ENCODE peak calls at places on chromosomes 2 and 18, in five cellular contexts. I is lower leg skin, R is GM12878, J is A549, Y is H1. Z is an unnamed sample.

GRCh38 chr2:142863485-142863921 is 14.0 kb upstream of the KYNU start:
- DNase-seq in R (no peak), I (no peak), J (peak), Y (no peak), Z (no peak)

GRCh38 chr18:34544930-34545329 is 165.2 kb upstream of the DTNA start:
- DNase-seq in J (no peak), R (no peak), Y (no peak), I (no peak), Z (no peak)

GRCh38 chr2:18491577-18491976 is 68.9 kb downstream of the RDH14 start:
- DNase-seq in J (no peak), Y (no peak), R (no peak), I (peak), Z (no peak)

GRCh38 chr18:55415258-55415871 is 172.6 kb downstream of the TCF4 start:
- DNase-seq in J (peak), Y (peak), I (peak), R (peak), Z (peak)

GRCh38 chr18:37284260-37284659 is 281.3 kb downstream of the CELF4 start:
- DNase-seq in R (no peak), Y (no peak), I (no peak), J (no peak), Z (no peak)

GRCh38 chr2:212970132-212970531 is 181.3 kb downstream of the IKZF2 start:
- DNase-seq in Y (no peak), J (no peak), I (no peak), R (no peak), Z (no peak)

GRCh38 chr2:162839419-162839818 is 852 bp upstream of the KCNH7 start:
- DNase-seq in R (no peak), J (no peak), Y (no peak), I (no peak), Z (no peak)

GRCh38 chr2:222796413-222797103 is 64.3 kb upstream of the ACSL3 start:
- DNase-seq in Y (no peak), J (peak), R (no peak), I (no peak), Z (no peak)

GRCh38 chr18:59420244-59420643 is 61.2 kb upstream of the LMAN1 start:
- DNase-seq in R (no peak), Y (no peak), I (no peak), J (no peak), Z (no peak)

GRCh38 chr2:112600634-112601033 is 16.2 kb downstream of the CHCHD5 start:
- DNase-seq in Y (no peak), J (no peak), R (no peak), I (no peak), Z (no peak)

GRCh38 chr2:175892046-175892445 is 110.0 kb downstream of the LNPK start:
- DNase-seq in J (no peak), I (no peak), Y (no peak), R (no peak), Z (no peak)

GRCh38 chr2:35035883-35036282 is 1319.7 kb upstream of the CRIM1 start:
- DNase-seq in I (no peak), J (peak), Y (no peak), R (no peak), Z (no peak)

GRCh38 chr18:59311631-59312030 is 6.8 kb downstream of the CPLX4 start:
- DNase-seq in I (no peak), R (no peak), J (no peak), Y (no peak), Z (no peak)

GRCh38 chr2:219812672-219813071 is 185.2 kb downstream of the SLC4A3 start:
- DNase-seq in J (no peak), R (no peak), I (no peak), Y (no peak), Z (no peak)

GRCh38 chr2:207763308-207763707 is 6.4 kb downstream of the FZD5 start:
- DNase-seq in I (no peak), R (no peak), Y (no peak), J (no peak), Z (no peak)

GRCh38 chr2:230899786-230900185 is 25.3 kb downstream of the GPR55 start:
- DNase-seq in J (no peak), R (no peak), Y (no peak), I (no peak), Z (no peak)

GRCh38 chr18:23416283-23416682 is 36.8 kb upstream of the RIOK3 start:
- DNase-seq in I (no peak), R (no peak), Y (no peak), J (no peak), Z (no peak)

GRCh38 chr2:55585451-55586079 is 31.9 kb downstream of the PPP4R3B start:
- DNase-seq in J (peak), R (no peak), Y (no peak), I (no peak), Z (no peak)

GRCh38 chr2:98607741-98608117 is 583 bp downstream of the COA5 start:
- DNase-seq in R (no peak), I (no peak), J (no peak), Y (no peak), Z (no peak)

GRCh38 chr2:67346718-67347407 is 50.3 kb upstream of the ETAA1 start:
- DNase-seq in Y (no peak), I (no peak), J (no peak), R (no peak), Z (no peak)

GRCh38 chr2:16773080-16773713 is 107.6 kb upstream of the CYRIA start:
- DNase-seq in R (no peak), J (peak), Y (no peak), I (no peak), Z (peak)

GRCh38 chr2:141331127-141331526 is 799.7 kb downstream of the LRP1B start:
- DNase-seq in J (peak), Y (no peak), I (no peak), R (no peak), Z (no peak)

GRCh38 chr2:134570676-134571075 is 148.1 kb downstream of the TMEM163 start:
- DNase-seq in J (no peak), I (no peak), R (no peak), Y (no peak), Z (no peak)

GRCh38 chr2:227772197-227772661 is 26.5 kb downstream of the SCYGR8 start:
- DNase-seq in J (no peak), I (no peak), R (no peak), Y (no peak), Z (no peak)

GRCh38 chr2:188852752-188853151 is 121.4 kb upstream of the COL3A1 start:
- DNase-seq in J (no peak), I (no peak), R (no peak), Y (no peak), Z (no peak)

GRCh38 chr2:207469953-207470699 is 59.6 kb upstream of the CREB1 start:
- DNase-seq in Y (no peak), J (no peak), R (no peak), I (no peak), Z (no peak)

GRCh38 chr2:227160164-227160563 is 3.8 kb downstream of the COL4A4 start:
- DNase-seq in I (no peak), J (no peak), R (no peak), Y (no peak), Z (no peak)

GRCh38 chr2:219298759-219299371 is 10.3 kb downstream of the PTPRN start:
- DNase-seq in R (peak), I (peak), J (peak), Y (no peak), Z (peak)

GRCh38 chr2:56681659-56682396 is 498.0 kb downstream of the CCDC85A start:
- DNase-seq in Y (no peak), J (no peak), R (no peak), I (no peak), Z (no peak)

GRCh38 chr18:37396981-37397720 is 168.4 kb downstream of the CELF4 start:
- DNase-seq in I (no peak), J (no peak), Y (no peak), R (no peak), Z (peak)

GRCh38 chr2:168565112-168565511 is 109.0 kb downstream of the CERS6 start:
- DNase-seq in J (peak), R (no peak), I (no peak), Y (no peak), Z (no peak)

GRCh38 chr2:159968282-159968900 is 94.0 kb downstream of the PLA2R1 start:
- DNase-seq in J (peak), R (no peak), I (no peak), Y (no peak), Z (peak)

GRCh38 chr2:138035597-138036217 is 71.4 kb downstream of the HNMT start:
- DNase-seq in R (no peak), Y (no peak), I (no peak), J (peak), Z (no peak)

GRCh38 chr2:175676813-175677212 is 325.3 kb downstream of the LNPK start:
- DNase-seq in R (no peak), I (no peak), Y (no peak), J (no peak), Z (no peak)

GRCh38 chr18:9708057-9708881 is at the start of gene RAB31:
- DNase-seq in R (no peak), I (peak), Y (no peak), J (peak), Z (peak)
- TF ChIP-seq POLR2A in R (peak), I (no peak), Y (no peak), J (peak), Z (peak)

GRCh38 chr2:96135621-96136020 is 2.7 kb downstream of the ASTL start:
- DNase-seq in R (no peak), J (no peak), Y (no peak), I (no peak), Z (no peak)
- TF ChIP-seq POLR2A in R (peak), J (no peak), Y (no peak), I (no peak), Z (no peak)

GRCh38 chr2:96739633-96740428 is at the start of gene LMAN2L:
- DNase-seq in J (peak), I (peak), R (peak), Y (peak), Z (peak)
- TF ChIP-seq POLR2A in J (peak), I (no peak), R (peak), Y (no peak), Z (peak)

DNA sequence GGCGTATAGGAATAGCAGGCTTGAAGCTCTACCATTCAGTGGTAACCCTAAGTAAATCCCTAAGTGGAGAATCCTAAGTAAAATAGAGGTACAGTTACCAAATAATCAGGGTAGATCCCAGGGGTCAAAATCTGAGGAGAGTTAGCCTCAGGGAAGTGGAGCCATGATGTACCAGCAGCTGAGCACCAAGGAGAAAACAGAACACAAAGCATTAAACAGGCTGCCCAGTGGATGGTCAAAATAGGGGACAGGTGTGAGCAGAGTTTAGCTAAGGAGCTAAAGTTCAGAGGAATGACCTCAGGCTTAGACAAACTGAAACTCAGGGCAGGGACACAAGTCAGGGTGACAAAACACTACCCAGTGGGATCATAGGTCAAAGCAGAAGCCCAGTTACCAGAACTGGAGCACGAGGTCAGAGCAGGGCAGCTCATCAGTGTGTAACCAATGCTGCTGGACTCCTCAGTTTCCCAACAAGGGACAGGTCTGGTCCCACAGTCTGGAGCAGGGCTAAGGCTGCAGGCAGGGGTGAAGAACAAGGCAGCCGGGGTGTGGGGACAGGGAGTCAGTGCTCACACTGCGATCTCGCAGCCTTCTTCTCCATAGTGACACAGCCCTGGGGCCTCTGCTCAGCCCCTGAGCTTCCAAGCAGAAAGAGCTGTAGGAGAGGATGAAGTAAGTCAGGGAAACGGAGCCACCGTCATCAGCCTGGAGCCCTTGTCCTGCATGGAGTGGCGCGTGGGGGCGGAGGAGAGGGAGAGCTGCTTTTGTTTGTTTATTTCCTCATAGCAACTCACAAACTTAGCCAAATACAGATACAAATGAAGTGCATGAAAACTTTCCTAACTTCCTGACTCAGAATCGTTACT is 264.0 kb downstream of the MREG start:
- DNase-seq in R (no peak), I (peak), J (peak), Y (no peak), Z (peak)
- TF ChIP-seq POLR2A in R (no peak), I (no peak), J (no peak), Y (no peak), Z (no peak)

GRCh38 chr2:30230479-30230854 is 867 bp upstream of the LBH start:
- DNase-seq in Y (no peak), R (no peak), I (no peak), J (no peak), Z (peak)

GRCh38 chr2:30230855-30231725 is at the start of gene LBH:
- DNase-seq in I (peak), Y (peak), R (peak), J (peak), Z (peak)

GRCh38 chr2:30232801-30233130 is 1.4 kb downstream of the LBH start:
- DNase-seq in R (no peak), Y (no peak), I (no peak), J (no peak), Z (peak)

GRCh38 chr2:30232027-30232800 is 880 bp downstream of the LBH start:
- DNase-seq in Y (no peak), J (peak), I (no peak), R (no peak), Z (peak)

GRCh38 chr2:30231726-30232026 is 342 bp downstream of the LBH start:
- DNase-seq in J (no peak), R (no peak), Y (peak), I (no peak), Z (no peak)
- TF ChIP-seq POLR2A in J (no peak), R (no peak), Y (no peak), I (no peak), Z (no peak)